ENCODE peak calls at places on chromosome 17, in five cellular contexts. One of them, this sample, is unnamed.

GRCh38 chr17:43945074-43945824 is 3.0 kb upstream of the PPY start:
- DNase-seq in stomach: no peak
- DNase-seq in epithelial cell of prostate: no peak
- DNase-seq in pancreas: no peak
- DNase-seq in naive B cell: no peak
- DNase-seq in this sample: no peak

GRCh38 chr17:57889252-57889651 is 39.4 kb upstream of the MRPS23 start:
- DNase-seq in epithelial cell of prostate: no peak
- DNase-seq in stomach: no peak
- DNase-seq in naive B cell: no peak
- DNase-seq in pancreas: no peak
- DNase-seq in this sample: no peak

GRCh38 chr17:39001703-39002637 is 34.8 kb upstream of the FBXO47 start:
- DNase-seq in naive B cell: no peak
- DNase-seq in epithelial cell of prostate: peak
- DNase-seq in pancreas: peak
- DNase-seq in stomach: peak
- DNase-seq in this sample: no peak

GRCh38 chr17:5226940-5227878 is 7.5 kb downstream of the SCIMP start:
- DNase-seq in naive B cell: peak
- DNase-seq in epithelial cell of prostate: no peak
- DNase-seq in stomach: no peak
- DNase-seq in pancreas: no peak
- DNase-seq in this sample: peak

GRCh38 chr17:11240841-11241610 is at the start of gene SHISA6:
- DNase-seq in pancreas: no peak
- DNase-seq in stomach: no peak
- DNase-seq in epithelial cell of prostate: no peak
- DNase-seq in naive B cell: no peak
- DNase-seq in this sample: no peak

GRCh38 chr17:4901648-4902344 is 1.1 kb downstream of the CHRNE start:
- DNase-seq in pancreas: no peak
- DNase-seq in stomach: no peak
- DNase-seq in epithelial cell of prostate: no peak
- DNase-seq in naive B cell: peak
- DNase-seq in this sample: peak

GRCh38 chr17:69539781-69540319 is 125.4 kb downstream of the MAP2K6 start:
- DNase-seq in epithelial cell of prostate: no peak
- DNase-seq in stomach: no peak
- DNase-seq in pancreas: no peak
- DNase-seq in naive B cell: no peak
- DNase-seq in this sample: no peak

GRCh38 chr17:29962656-29963055 is 21.2 kb downstream of the EFCAB5 start:
- DNase-seq in naive B cell: no peak
- DNase-seq in pancreas: no peak
- DNase-seq in epithelial cell of prostate: no peak
- DNase-seq in stomach: no peak
- DNase-seq in this sample: no peak

GRCh38 chr17:31390748-31391495 is 553 bp upstream of the RAB11FIP4 start:
- DNase-seq in epithelial cell of prostate: no peak
- DNase-seq in naive B cell: no peak
- DNase-seq in pancreas: no peak
- DNase-seq in stomach: peak
- DNase-seq in this sample: no peak

GRCh38 chr17:73482674-73483293 is 161.5 kb downstream of the SDK2 start:
- DNase-seq in naive B cell: no peak
- DNase-seq in epithelial cell of prostate: no peak
- DNase-seq in pancreas: no peak
- DNase-seq in stomach: no peak
- DNase-seq in this sample: no peak

GRCh38 chr17:31202968-31203367 is 94.1 kb downstream of the OMG start:
- DNase-seq in pancreas: no peak
- DNase-seq in stomach: no peak
- DNase-seq in epithelial cell of prostate: no peak
- DNase-seq in naive B cell: no peak
- DNase-seq in this sample: no peak

GRCh38 chr17:45246338-45246737 is 15.6 kb downstream of the SPATA32 start:
- DNase-seq in naive B cell: no peak
- DNase-seq in pancreas: no peak
- DNase-seq in stomach: no peak
- DNase-seq in epithelial cell of prostate: no peak
- DNase-seq in this sample: no peak

GRCh38 chr17:60712675-60713074 is 35.0 kb downstream of the BCAS3 start:
- DNase-seq in epithelial cell of prostate: no peak
- DNase-seq in naive B cell: no peak
- DNase-seq in pancreas: no peak
- DNase-seq in stomach: no peak
- DNase-seq in this sample: no peak

GRCh38 chr17:12510535-12510934 is 155.2 kb upstream of the MYOCD start:
- DNase-seq in pancreas: no peak
- DNase-seq in naive B cell: no peak
- DNase-seq in stomach: no peak
- DNase-seq in epithelial cell of prostate: no peak
- DNase-seq in this sample: no peak

GRCh38 chr17:75530837-75531723 is 5.6 kb downstream of the LLGL2 start:
- DNase-seq in epithelial cell of prostate: no peak
- DNase-seq in pancreas: no peak
- DNase-seq in naive B cell: no peak
- DNase-seq in stomach: peak
- DNase-seq in this sample: no peak

GRCh38 chr17:40699359-40699758 is 4.2 kb downstream of the KRT24 start:
- DNase-seq in epithelial cell of prostate: no peak
- DNase-seq in pancreas: no peak
- DNase-seq in naive B cell: no peak
- DNase-seq in stomach: no peak
- DNase-seq in this sample: no peak

GRCh38 chr17:77858291-77859034 is 100.0 kb upstream of the TNRC6C start:
- DNase-seq in naive B cell: no peak
- DNase-seq in epithelial cell of prostate: no peak
- DNase-seq in pancreas: no peak
- DNase-seq in stomach: no peak
- DNase-seq in this sample: no peak

GRCh38 chr17:68771867-68772515 is 170.8 kb upstream of the FAM20A start:
- DNase-seq in epithelial cell of prostate: no peak
- DNase-seq in naive B cell: peak
- DNase-seq in pancreas: no peak
- DNase-seq in stomach: no peak
- DNase-seq in this sample: peak

GRCh38 chr17:33929181-33929724 is 325.8 kb upstream of the CCL2 start:
- DNase-seq in epithelial cell of prostate: no peak
- DNase-seq in naive B cell: no peak
- DNase-seq in pancreas: no peak
- DNase-seq in stomach: no peak
- DNase-seq in this sample: no peak

GRCh38 chr17:41982026-41982989 is 15.7 kb downstream of the CNP start:
- DNase-seq in epithelial cell of prostate: no peak
- DNase-seq in stomach: no peak
- DNase-seq in pancreas: no peak
- DNase-seq in naive B cell: no peak
- DNase-seq in this sample: no peak

GRCh38 chr17:43576563-43577229 is 30.6 kb upstream of the ETV4 start:
- DNase-seq in epithelial cell of prostate: no peak
- DNase-seq in stomach: peak
- DNase-seq in pancreas: peak
- DNase-seq in naive B cell: peak
- DNase-seq in this sample: peak

GRCh38 chr17:19646788-19647696 is 1.5 kb upstream of the ALDH3A2 start:
- DNase-seq in naive B cell: no peak
- DNase-seq in stomach: no peak
- DNase-seq in epithelial cell of prostate: no peak
- DNase-seq in pancreas: no peak
- DNase-seq in this sample: no peak

GRCh38 chr17:68693466-68693865 is 92.3 kb upstream of the FAM20A start:
- DNase-seq in epithelial cell of prostate: no peak
- DNase-seq in pancreas: no peak
- DNase-seq in naive B cell: no peak
- DNase-seq in stomach: no peak
- DNase-seq in this sample: no peak

GRCh38 chr17:81221371-81221841 is 1.4 kb downstream of the CEP131 start:
- DNase-seq in stomach: no peak
- DNase-seq in pancreas: no peak
- DNase-seq in naive B cell: no peak
- DNase-seq in epithelial cell of prostate: no peak
- DNase-seq in this sample: no peak

GRCh38 chr17:28033972-28034714 is 8.3 kb upstream of the NLK start:
- DNase-seq in stomach: no peak
- DNase-seq in naive B cell: no peak
- DNase-seq in pancreas: no peak
- DNase-seq in epithelial cell of prostate: peak
- DNase-seq in this sample: no peak

GRCh38 chr17:73267648-73268537 is 6.2 kb upstream of the CPSF4L start:
- DNase-seq in epithelial cell of prostate: no peak
- DNase-seq in stomach: no peak
- DNase-seq in naive B cell: no peak
- DNase-seq in pancreas: no peak
- DNase-seq in this sample: no peak

GRCh38 chr17:62178579-62178978 is 113.5 kb upstream of the MED13 start:
- DNase-seq in pancreas: no peak
- DNase-seq in stomach: no peak
- DNase-seq in epithelial cell of prostate: no peak
- DNase-seq in naive B cell: no peak
- DNase-seq in this sample: no peak